ENCODE peak calls at places on chromosomes 3 and 15, in seven cellular contexts. W is H7, E is nucleus accumbens, Y is astrocyte of the cerebellum, Z is iPS DF 6.9, C is sigmoid colon, M is T-cell. V is an unnamed sample.
A peak's percentile ranks its signal among the peaks of the same experiment; 100 is the strongest.

GRCh38 chr15:60444289-60444912 is 34.5 kb downstream of the ICE2 start:
- DNase-seq in W (no peak), E (no peak), Y (no peak), Z (no peak), C (no peak), M (no peak), V (no peak)

GRCh38 chr15:67110958-67111864 is 45.8 kb downstream of the SMAD3 start:
- DNase-seq in W (no peak), E (no peak), Y (no peak), Z (no peak), C (no peak), M (no peak), V (no peak)

GRCh38 chr3:193030276-193030675 is 112.6 kb upstream of the MB21D2 start:
- DNase-seq in W (no peak), E (no peak), Y (peak; percentile 3), Z (no peak), C (no peak), M (no peak), V (no peak)

GRCh38 chr15:72685925-72686794 is at the start of the genes BBS4 and HIGD2B:
- DNase-seq in W (peak; percentile 87), E (no peak), Y (peak; percentile 46), Z (peak; percentile 72), C (peak; percentile 90), M (peak; percentile 79), V (peak; percentile 83)

GRCh38 chr3:156120528-156121251 is at the start of gene KCNAB1:
- DNase-seq in W (no peak), E (no peak), Y (no peak), Z (no peak), C (no peak), M (no peak), V (no peak)

GRCh38 chr3:183486472-183486871 is 58.1 kb upstream of the MCF2L2 start:
- DNase-seq in W (no peak), E (no peak), Y (no peak), Z (no peak), C (no peak), M (no peak), V (no peak)

GRCh38 chr3:127637546-127637945 is 8.6 kb downstream of the PODXL2 start:
- DNase-seq in W (no peak), E (no peak), Y (no peak), Z (no peak), C (peak; percentile 11), M (no peak), V (peak; percentile 34)

GRCh38 chr3:66267031-66267430 is 46.2 kb downstream of the SLC25A26 start:
- DNase-seq in W (no peak), E (no peak), Y (no peak), Z (no peak), C (no peak), M (no peak), V (no peak)

GRCh38 chr15:64571857-64572291 is 111.5 kb downstream of the ZNF609 start:
- DNase-seq in W (no peak), E (no peak), Y (no peak), Z (no peak), C (no peak), M (no peak), V (no peak)

GRCh38 chr3:36372534-36372935 is 7.8 kb upstream of the STAC start:
- DNase-seq in W (no peak), E (no peak), Y (peak; percentile 78), Z (no peak), C (no peak), M (no peak), V (no peak)

GRCh38 chr3:65402597-65402996 is 636.1 kb downstream of the MAGI1 start:
- DNase-seq in W (no peak), E (peak; percentile 11), Y (peak; percentile 36), Z (no peak), C (peak; percentile 91), M (no peak), V (no peak)

GRCh38 chr3:41683666-41684350 is 278.1 kb downstream of the ULK4 start:
- DNase-seq in W (no peak), E (no peak), Y (no peak), Z (no peak), C (no peak), M (no peak), V (no peak)

GRCh38 chr3:13348100-13348499 is 72.0 kb downstream of the NUP210 start:
- DNase-seq in W (no peak), E (no peak), Y (no peak), Z (no peak), C (no peak), M (no peak), V (no peak)

GRCh38 chr3:100042144-100042543 is 72.2 kb downstream of the FILIP1L start:
- DNase-seq in W (no peak), E (no peak), Y (no peak), Z (no peak), C (no peak), M (no peak), V (no peak)

GRCh38 chr3:78900426-78900825 is 867.4 kb downstream of the ROBO1 start:
- DNase-seq in W (no peak), E (no peak), Y (no peak), Z (no peak), C (no peak), M (no peak), V (no peak)

GRCh38 chr3:127373701-127374625 is 86.1 kb upstream of the PRR20G start:
- DNase-seq in W (peak; percentile 85), E (no peak), Y (no peak), Z (no peak), C (no peak), M (no peak), V (no peak)

GRCh38 chr15:41695750-41696436 is 35.7 kb downstream of the MGA start:
- DNase-seq in W (peak; percentile 41), E (no peak), Y (peak; percentile 9), Z (no peak), C (no peak), M (peak; percentile 37), V (peak; percentile 57)

V was measured in CD4-positive, alpha-beta memory T cell.